ENCODE peak calls at places on chromosome 15, in eight cellular contexts. G is A172; Q is BJ; O is activated CD8-positive, alpha-beta T cell treated with anti-CD3 and anti-CD28 coated beads for 36 hours; K is breast epithelium; P is glutamatergic neuron; X is WTC11; Z is pancreas. N is an unnamed sample.

GRCh38 chr15:82021021-82021420 is 24.8 kb downstream of the MEX3B start:
- DNase-seq in G (no peak), Q (no peak), O (no peak), K (no peak), P (no peak), X (no peak), Z (no peak), N (no peak)

GRCh38 chr15:67188551-67189218 is 65.8 kb downstream of the AAGAB start:
- DNase-seq in G (no peak), Q (peak), O (no peak), K (no peak), P (no peak), X (no peak), Z (no peak), N (no peak)

GRCh38 chr15:65095011-65095746 is 18.6 kb downstream of the KBTBD13 start:
- DNase-seq in G (no peak), Q (no peak), O (no peak), K (no peak), P (no peak), X (no peak), Z (peak), N (no peak)

GRCh38 chr15:82165948-82166376 is 96.6 kb downstream of the EFL1 start:
- DNase-seq in G (no peak), Q (no peak), O (no peak), K (no peak), P (no peak), X (no peak), Z (no peak), N (no peak)

GRCh38 chr15:91783001-91783400 is 70.5 kb upstream of the SLCO3A1 start:
- DNase-seq in G (no peak), Q (no peak), O (no peak), K (no peak), P (no peak), X (no peak), Z (no peak), N (no peak)

GRCh38 chr15:76065267-76065666 is 5.5 kb downstream of the TMEM266 start:
- DNase-seq in G (no peak), Q (no peak), O (peak), K (no peak), P (no peak), X (no peak), Z (no peak), N (no peak)

GRCh38 chr15:58141894-58142293 is 3.7 kb downstream of the AQP9 start:
- DNase-seq in G (no peak), Q (no peak), O (no peak), K (no peak), P (no peak), X (no peak), Z (no peak), N (no peak)

GRCh38 chr15:31433101-31433500 is 106.5 kb downstream of the KLF13 start:
- DNase-seq in G (no peak), Q (no peak), O (no peak), K (no peak), P (peak), X (no peak), Z (no peak), N (no peak)

GRCh38 chr15:45177285-45177684 is 10.5 kb downstream of the SHF start:
- DNase-seq in G (no peak), Q (no peak), O (no peak), K (no peak), P (no peak), X (no peak), Z (no peak), N (no peak)

GRCh38 chr15:63491116-63491817 is 13.1 kb upstream of the USP3 start:
- DNase-seq in G (no peak), Q (no peak), O (no peak), K (no peak), P (no peak), X (no peak), Z (no peak), N (no peak)

GRCh38 chr15:40470423-40471104 is at the start of gene CHST14:
- DNase-seq in G (peak), Q (no peak), O (peak), K (peak), P (peak), X (peak), Z (peak), N (peak)

GRCh38 chr15:31365655-31366127 is 39.1 kb downstream of the KLF13 start:
- DNase-seq in G (no peak), Q (peak), O (peak), K (peak), P (peak), X (peak), Z (peak), N (peak)

GRCh38 chr15:57605491-57605890 is 13.8 kb downstream of the MYZAP start:
- DNase-seq in G (no peak), Q (no peak), O (no peak), K (no peak), P (no peak), X (no peak), Z (no peak), N (no peak)

GRCh38 chr15:58952751-58953150 is 19.3 kb upstream of the SLTM start:
- DNase-seq in G (no peak), Q (no peak), O (no peak), K (no peak), P (no peak), X (no peak), Z (no peak), N (no peak)

GRCh38 chr15:42974202-42974862 is 53.8 kb upstream of the TTBK2 start:
- DNase-seq in G (no peak), Q (no peak), O (no peak), K (no peak), P (no peak), X (no peak), Z (no peak), N (no peak)